ENCODE peak calls at places on chromosomes 6 and 20, in six cellular contexts. S is Calu3, Z is adrenal gland, H is epithelial cell of esophagus, L is ascending aorta, X is HepG2. J is an unnamed sample.

GRCh38 chr20:16816192-16816591 is 68.0 kb downstream of the OTOR start:
- DNase-seq in S (no peak), H (no peak), X (no peak), Z (no peak), L (no peak), J (no peak)

GRCh38 chr6:87330961-87331360 is 1.9 kb upstream of the GJB7 start:
- DNase-seq in X (no peak), H (no peak), Z (no peak), L (no peak), S (no peak), J (no peak)

GRCh38 chr20:5528719-5529256 is 212.0 kb upstream of the PROKR2 start:
- DNase-seq in X (peak), L (no peak), H (peak), S (peak), Z (peak), J (peak)

GRCh38 chr6:149166747-149167146 is 150.8 kb upstream of the TAB2 start:
- DNase-seq in H (no peak), Z (no peak), S (no peak), X (no peak), L (no peak), J (no peak)

GRCh38 chr6:144006731-144007454 is 1.2 kb downstream of the PLAGL1 start:
- DNase-seq in X (no peak), Z (peak), L (no peak), S (no peak), H (peak), J (peak)

GRCh38 chr6:109322825-109323580 is 59.3 kb downstream of the CD164 start:
- DNase-seq in Z (peak), S (no peak), X (no peak), L (peak), H (peak), J (no peak)

GRCh38 chr20:64106981-64107735 is at the start of gene NPBWR2:
- DNase-seq in L (peak), S (no peak), X (no peak), Z (peak), H (no peak), J (no peak)

GRCh38 chr6:127918506-127919427 is 17.9 kb upstream of the THEMIS start:
- DNase-seq in H (no peak), Z (no peak), L (no peak), S (no peak), X (no peak), J (no peak)

GRCh38 chr20:57795347-57795697 is 85.5 kb upstream of the PMEPA1 start:
- DNase-seq in X (peak), Z (no peak), L (no peak), S (no peak), H (no peak), J (no peak)

GRCh38 chr6:32086661-32087573 is 22.2 kb downstream of the TNXB start:
- DNase-seq in H (peak), S (peak), X (peak), Z (peak), L (no peak), J (no peak)

GRCh38 chr20:20480689-20481088 is 112.8 kb downstream of the INSM1 start:
- DNase-seq in H (peak), X (no peak), L (no peak), Z (peak), S (no peak), J (no peak)

GRCh38 chr20:9551808-9552550 is 37.6 kb downstream of the LAMP5 start:
- DNase-seq in Z (no peak), L (no peak), X (no peak), S (peak), H (peak), J (no peak)

GRCh38 chr6:57159127-57159526 is 13.0 kb upstream of the BAG2 start:
- DNase-seq in S (no peak), X (no peak), Z (no peak), L (no peak), H (peak), J (no peak)

GRCh38 chr6:143176090-143177021 is 115.7 kb downstream of the AIG1 start:
- DNase-seq in H (peak), S (no peak), L (no peak), X (no peak), Z (no peak), J (no peak)

GRCh38 chr20:46799781-46800180 is 90.3 kb downstream of the SLC2A10 start:
- DNase-seq in L (no peak), S (no peak), X (no peak), H (no peak), Z (no peak), J (no peak)

GRCh38 chr20:11112837-11113236 is 439.0 kb upstream of the JAG1 start:
- DNase-seq in H (peak), X (no peak), S (no peak), Z (no peak), L (no peak), J (no peak)

GRCh38 chr6:44254201-44254956 is 2.9 kb downstream of the SLC35B2 start:
- DNase-seq in H (no peak), X (no peak), S (no peak), Z (no peak), L (no peak), J (no peak)

GRCh38 chr6:163455553-163455952 is 41.0 kb downstream of the QKI start:
- DNase-seq in S (no peak), X (no peak), H (no peak), L (no peak), Z (no peak), J (no peak)

GRCh38 chr6:70846207-70846835 is 110.5 kb downstream of the B3GAT2 start:
- DNase-seq in X (no peak), H (peak), L (no peak), Z (no peak), S (peak), J (no peak)

DNA sequence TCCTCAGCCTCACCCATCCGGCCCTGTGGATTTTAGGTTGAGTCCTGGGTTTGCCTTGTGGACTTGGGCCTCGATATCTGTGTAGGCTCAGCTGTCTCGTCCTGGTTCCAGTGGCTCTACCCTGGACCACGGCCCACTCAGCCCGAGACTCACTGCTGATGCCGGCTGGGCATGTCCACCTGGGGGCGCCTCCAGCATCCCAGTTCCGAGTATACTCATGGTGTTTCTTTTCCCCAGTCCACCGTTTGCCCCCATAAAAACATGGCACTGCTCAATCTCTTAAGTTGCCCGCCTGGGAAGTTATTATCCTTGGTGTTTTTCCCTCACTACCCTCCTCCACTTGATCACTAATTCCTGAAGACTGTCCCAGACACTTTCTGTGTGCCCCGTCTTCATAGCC is 99.1 kb downstream of the ARID1B start:
- DNase-seq in S (peak), Z (no peak), H (no peak), X (no peak), L (no peak), J (peak)
- TF ChIP-seq CTCF in S (peak), Z (peak), H (peak), X (peak), L (peak), J (peak)

DNA sequence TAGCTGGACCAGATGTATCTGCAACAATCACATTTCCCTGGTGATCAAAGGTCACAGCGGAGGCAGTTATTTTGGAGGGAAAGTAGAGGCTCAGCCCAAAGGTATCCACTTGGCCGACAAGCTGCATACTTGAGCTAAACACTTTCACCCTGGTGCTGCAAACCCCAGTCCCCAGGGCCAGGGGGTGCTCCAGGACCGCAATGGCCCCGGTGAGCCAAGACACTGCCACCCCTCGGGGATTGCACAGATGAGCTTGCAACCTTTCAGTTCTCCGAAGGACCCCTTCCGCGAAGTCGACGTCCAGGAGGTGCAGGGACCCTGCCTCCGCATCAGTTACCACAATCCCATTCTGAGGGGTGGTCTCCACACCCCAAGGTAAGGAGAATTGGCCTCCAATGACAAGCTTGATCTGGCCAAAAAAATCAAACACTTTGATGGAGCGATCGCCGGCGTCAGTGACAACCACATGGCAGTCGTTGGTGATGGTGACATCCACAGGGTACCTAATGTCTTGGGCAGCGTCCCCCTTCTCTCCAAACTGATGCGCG is 823 bp downstream of the NHLRC1 start:
- DNase-seq in H (no peak), X (peak), S (no peak), L (no peak), Z (no peak), J (no peak)
- TF ChIP-seq CTCF in H (no peak), X (peak), S (no peak), L (no peak), Z (no peak), J (no peak)

DNA sequence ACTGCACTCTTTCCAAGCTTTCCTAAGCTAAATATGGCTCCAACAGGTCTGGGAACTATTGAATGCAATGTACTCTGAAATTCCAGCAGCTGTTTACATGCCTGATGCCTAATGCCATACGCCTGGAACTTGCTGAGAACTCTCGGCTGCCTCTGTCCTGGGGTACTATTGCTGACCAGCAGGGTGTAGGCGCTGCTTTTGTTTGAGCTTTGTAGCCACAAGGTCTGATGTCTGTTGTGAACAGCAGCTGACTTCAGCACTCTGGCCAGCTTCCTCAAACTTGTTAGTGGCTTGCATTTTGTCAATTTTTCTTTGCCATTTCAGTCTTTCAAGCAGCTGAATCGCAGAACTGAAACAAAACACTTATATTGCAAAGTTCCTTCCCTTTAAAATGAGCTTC is 26.7 kb downstream of the SAYSD1 start:
- DNase-seq in H (peak), Z (peak), L (peak), X (peak), S (no peak), J (peak)
- TF ChIP-seq CTCF in H (peak), Z (peak), L (peak), X (peak), S (no peak), J (peak)

DNA sequence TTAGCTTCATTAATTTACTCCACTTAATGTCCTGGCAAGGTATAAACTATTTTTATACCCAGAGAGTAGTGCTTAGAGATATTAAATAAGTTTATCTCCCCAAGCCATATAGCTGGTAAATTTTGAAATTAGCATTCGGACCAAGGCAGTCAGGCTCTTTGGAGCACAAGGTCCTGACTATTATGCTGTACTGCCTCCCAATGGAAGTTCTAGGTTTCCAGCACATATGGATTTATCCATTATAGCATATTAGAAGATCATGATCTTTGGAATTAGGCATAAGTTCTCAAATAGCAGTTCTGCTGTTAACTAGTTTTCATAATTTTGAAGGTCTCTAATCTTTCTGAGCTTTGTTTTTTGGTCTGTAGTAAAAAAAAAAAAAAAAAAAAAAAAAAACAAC is 835.3 kb upstream of the EPHA7 start:
- DNase-seq in L (no peak), H (peak), S (no peak), X (peak), Z (no peak), J (no peak)
- TF ChIP-seq CTCF in L (no peak), H (peak), S (no peak), X (peak), Z (no peak), J (no peak)

GRCh38 chr6:46676604-46677313 is 10.9 kb upstream of the TDRD6 start:
- DNase-seq in H (no peak), S (no peak), L (no peak), X (no peak), Z (no peak), J (no peak)

GRCh38 chr6:46674410-46674809 is 13.3 kb upstream of the TDRD6 start:
- DNase-seq in X (no peak), L (no peak), H (no peak), S (no peak), Z (no peak), J (no peak)

DNA sequence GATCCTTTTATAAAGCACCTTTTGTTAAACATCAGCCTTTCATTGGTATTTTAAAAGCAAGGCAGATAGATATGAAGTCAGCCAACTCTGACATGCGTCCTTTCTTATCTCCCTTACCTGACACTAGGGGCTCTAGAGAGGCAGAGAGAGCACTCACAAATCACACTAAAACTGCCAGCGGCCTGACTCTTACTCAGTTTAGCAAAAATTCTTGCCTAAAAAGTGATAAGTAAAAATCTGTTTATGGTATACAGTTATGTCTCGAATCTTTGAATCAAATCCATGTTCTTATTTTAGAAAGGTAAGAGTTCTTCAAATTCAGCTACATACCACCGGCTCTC is 10.4 kb upstream of the TDRD6 start:
- DNase-seq in H (peak), X (peak), L (no peak), S (no peak), Z (no peak), J (no peak)
- TF ChIP-seq CTCF in H (peak), X (peak), L (no peak), S (no peak), Z (no peak), J (no peak)

DNA sequence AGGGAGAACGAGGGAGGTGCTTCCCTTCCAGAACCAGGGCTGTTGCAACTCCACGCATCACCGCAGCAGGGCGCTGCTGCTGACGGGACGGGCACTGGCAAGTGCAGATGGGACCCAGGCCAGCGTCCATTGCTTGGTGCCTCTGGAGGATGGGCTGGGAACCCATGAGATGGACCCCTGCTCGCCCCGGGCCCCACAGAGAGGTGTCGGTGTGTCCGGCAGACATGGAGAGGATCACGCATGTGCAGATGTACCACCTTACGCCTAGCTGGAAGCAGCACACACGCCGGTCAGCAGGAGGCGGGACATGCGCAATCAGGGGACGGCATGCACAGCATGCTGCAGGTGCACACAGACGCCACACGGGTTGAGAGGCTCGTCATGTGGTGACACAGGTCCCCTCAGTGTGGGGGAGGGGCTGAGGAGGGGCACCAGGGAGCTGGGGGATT is 5.7 kb downstream of the CABLES2 start:
- DNase-seq in H (peak), L (no peak), S (no peak), X (no peak), Z (no peak), J (peak)
- TF ChIP-seq CTCF in H (peak), L (no peak), S (no peak), X (no peak), Z (no peak), J (peak)

DNA sequence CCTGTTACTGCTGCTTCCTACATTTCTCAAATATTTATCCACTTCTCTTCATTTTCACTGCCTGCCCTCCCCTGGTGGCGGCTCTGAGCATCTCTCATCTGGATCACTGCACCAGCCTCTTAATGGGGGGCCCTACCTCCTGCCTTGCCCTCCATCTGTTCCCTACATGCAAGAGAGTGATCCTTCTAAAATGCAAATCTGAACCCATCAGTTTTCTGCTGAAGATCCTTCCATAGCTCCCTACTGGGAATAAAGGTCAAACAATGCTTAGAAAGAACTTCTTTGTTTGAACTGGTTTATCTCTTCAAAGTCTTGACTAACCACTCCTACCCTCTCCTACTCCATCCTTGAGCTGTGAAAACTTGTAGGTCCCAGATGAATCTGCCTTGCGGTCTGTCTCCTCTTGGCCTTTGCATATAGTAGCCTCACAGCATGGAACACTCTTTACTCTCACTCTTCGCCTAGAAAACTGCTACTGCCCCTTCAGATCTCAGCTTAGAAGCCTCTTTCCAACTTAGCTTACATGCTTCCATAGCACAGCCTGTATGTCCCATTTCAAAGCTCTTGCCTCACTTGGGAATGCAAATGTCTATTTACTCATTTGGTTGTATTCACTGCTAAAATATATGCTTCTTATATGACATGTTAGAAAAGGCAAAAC is 119.3 kb downstream of the QRSL1 start:
- DNase-seq in X (no peak), Z (no peak), L (no peak), S (no peak), H (no peak), J (no peak)
- TF ChIP-seq CTCF in X (no peak), Z (no peak), L (no peak), S (no peak), H (peak), J (peak)

GRCh38 chr6:83592770-83593394 is 80.5 kb downstream of the PRSS35 start:
- DNase-seq in H (peak), L (no peak), Z (peak), X (peak), S (peak), J (peak)
- TF ChIP-seq CTCF in H (peak), L (peak), Z (peak), X (peak), S (peak), J (peak)

J was measured in endothelial cell.